ENCODE peak calls at places on chromosomes 11 and 22, in six cellular contexts. B, V, D, C, M and S are unnamed samples.

GRCh38 chr22:39135092-39135896 is 17.2 kb downstream of the CBX7 start:
- DNase-seq in B (no peak), D (peak), M (peak), V (no peak), C (peak), S (no peak)

GRCh38 chr22:44085743-44086741 is 61.9 kb downstream of the PARVB start:
- DNase-seq in B (peak), C (peak), M (peak), D (no peak), V (no peak), S (peak)

GRCh38 chr11:8834379-8834778 is 76.6 kb upstream of the AKIP1 start:
- DNase-seq in D (no peak), C (no peak), B (no peak), V (no peak), M (peak), S (no peak)

GRCh38 chr22:36746571-36746970 is 29.3 kb downstream of the IFT27 start:
- DNase-seq in C (no peak), B (no peak), V (no peak), D (no peak), M (no peak), S (no peak)

GRCh38 chr22:19767427-19768380 is 7.1 kb downstream of the TBX1 start:
- DNase-seq in M (no peak), B (no peak), V (no peak), C (no peak), D (no peak), S (no peak)

GRCh38 chr11:118437736-118438125 is 1.4 kb downstream of the KMT2A start:
- DNase-seq in C (no peak), D (peak), V (peak), B (no peak), M (peak), S (peak)

GRCh38 chr22:22507743-22508273 is 734 bp downstream of the ZNF280B start:
- DNase-seq in C (peak), M (peak), V (no peak), D (no peak), B (no peak), S (peak)

GRCh38 chr11:77503006-77503405 is 29.1 kb upstream of the PAK1 start:
- DNase-seq in V (no peak), M (no peak), B (no peak), C (no peak), D (no peak), S (no peak)

GRCh38 chr22:35645646-35646045 is 2.6 kb upstream of the APOL6 start:
- DNase-seq in M (no peak), D (no peak), B (no peak), V (no peak), C (no peak), S (no peak)

GRCh38 chr11:47236482-47236881 is 12.1 kb downstream of the ACP2 start:
- DNase-seq in D (no peak), C (peak), M (peak), V (no peak), B (no peak), S (no peak)

GRCh38 chr11:82989628-82990404 is 81.9 kb downstream of the RAB30 start:
- DNase-seq in C (no peak), D (no peak), V (no peak), B (no peak), M (no peak), S (no peak)

GRCh38 chr11:117068303-117068860 is 29.8 kb downstream of the SIK3 start:
- DNase-seq in C (no peak), B (no peak), M (no peak), V (no peak), D (no peak), S (no peak)

GRCh38 chr11:9263840-9264380 is 1.2 kb downstream of the DENND5A start:
- DNase-seq in V (no peak), D (peak), C (no peak), B (no peak), M (peak), S (no peak)

GRCh38 chr11:73340164-73340563 is 32.1 kb downstream of the ARHGEF17 start:
- DNase-seq in V (no peak), D (no peak), C (no peak), B (no peak), M (no peak), S (no peak)